ENCODE peak calls at places on chromosomes 4 and X, in six cellular contexts. B, N, I, R, U and Y are unnamed samples.

GRCh38 chr4:114398386-114398785 is 200.2 kb upstream of the UGT8 start:
- DNase-seq in U (no peak), R (no peak), I (no peak), N (no peak), B (no peak), Y (no peak)

GRCh38 chrX:139106111-139106510 is 394.6 kb upstream of the FGF13 start:
- DNase-seq in U (no peak), R (no peak), I (no peak), N (no peak), B (no peak), Y (no peak)

GRCh38 chr4:101019941-101020401 is 327.4 kb downstream of the PPP3CA start:
- DNase-seq in U (no peak), B (peak; percentile 11), R (no peak), N (no peak), I (peak; percentile 90), Y (no peak)

GRCh38 chr4:7124643-7125442 is 57.0 kb upstream of the GRPEL1 start:
- DNase-seq in R (no peak), U (no peak), I (no peak), B (peak; percentile 30), N (no peak), Y (peak; percentile 65)

GRCh38 chr4:40586034-40586433 is 43.6 kb downstream of the RBM47 start:
- DNase-seq in R (no peak), I (no peak), B (no peak), U (no peak), N (no peak), Y (no peak)

GRCh38 chrX:48818866-48819265 is 7.4 kb upstream of the ERAS start:
- DNase-seq in N (no peak), I (no peak), B (no peak), U (no peak), R (no peak), Y (no peak)

GRCh38 chr4:83629945-83630684 is 94.2 kb downstream of the GPAT3 start:
- DNase-seq in U (no peak), N (no peak), R (no peak), I (no peak), B (no peak), Y (no peak)

GRCh38 chrX:67725471-67725870 is 181.7 kb downstream of the AR start:
- DNase-seq in R (no peak), N (no peak), B (no peak), I (no peak), U (no peak), Y (no peak)

GRCh38 chrX:19832186-19832965 is 55.0 kb downstream of the SH3KBP1 start:
- DNase-seq in N (no peak), R (no peak), B (no peak), U (no peak), I (no peak), Y (no peak)

GRCh38 chrX:126551306-126551705 is 1.3 kb downstream of the DCAF12L1 start:
- DNase-seq in N (peak; percentile 43), R (no peak), U (no peak), B (no peak), I (no peak), Y (peak; percentile 14)

GRCh38 chrX:76971393-76972376 is 475.5 kb upstream of the FGF16 start:
- DNase-seq in N (no peak), R (no peak), I (no peak), B (no peak), U (no peak), Y (no peak)

GRCh38 chrX:119692241-119693031 is 532 bp downstream of the SEPTIN6 start:
- DNase-seq in R (no peak), I (no peak), U (no peak), N (peak; percentile 68), B (peak; percentile 37), Y (peak; percentile 27)

GRCh38 chrX:119694601-119695534 is 1.9 kb upstream of the SEPTIN6 start:
- DNase-seq in R (no peak), U (no peak), B (peak; percentile 42), I (no peak), N (no peak), Y (peak; percentile 55)

GRCh38 chrX:119693996-119694451 is 1.1 kb upstream of the SEPTIN6 start:
- DNase-seq in N (no peak), B (no peak), I (no peak), U (no peak), R (peak; percentile 37), Y (peak; percentile 57)

GRCh38 chrX:119690921-119691716 is 1.8 kb downstream of the SEPTIN6 start:
- DNase-seq in N (no peak), B (no peak), U (no peak), R (no peak), I (no peak), Y (peak; percentile 75)

DNA sequence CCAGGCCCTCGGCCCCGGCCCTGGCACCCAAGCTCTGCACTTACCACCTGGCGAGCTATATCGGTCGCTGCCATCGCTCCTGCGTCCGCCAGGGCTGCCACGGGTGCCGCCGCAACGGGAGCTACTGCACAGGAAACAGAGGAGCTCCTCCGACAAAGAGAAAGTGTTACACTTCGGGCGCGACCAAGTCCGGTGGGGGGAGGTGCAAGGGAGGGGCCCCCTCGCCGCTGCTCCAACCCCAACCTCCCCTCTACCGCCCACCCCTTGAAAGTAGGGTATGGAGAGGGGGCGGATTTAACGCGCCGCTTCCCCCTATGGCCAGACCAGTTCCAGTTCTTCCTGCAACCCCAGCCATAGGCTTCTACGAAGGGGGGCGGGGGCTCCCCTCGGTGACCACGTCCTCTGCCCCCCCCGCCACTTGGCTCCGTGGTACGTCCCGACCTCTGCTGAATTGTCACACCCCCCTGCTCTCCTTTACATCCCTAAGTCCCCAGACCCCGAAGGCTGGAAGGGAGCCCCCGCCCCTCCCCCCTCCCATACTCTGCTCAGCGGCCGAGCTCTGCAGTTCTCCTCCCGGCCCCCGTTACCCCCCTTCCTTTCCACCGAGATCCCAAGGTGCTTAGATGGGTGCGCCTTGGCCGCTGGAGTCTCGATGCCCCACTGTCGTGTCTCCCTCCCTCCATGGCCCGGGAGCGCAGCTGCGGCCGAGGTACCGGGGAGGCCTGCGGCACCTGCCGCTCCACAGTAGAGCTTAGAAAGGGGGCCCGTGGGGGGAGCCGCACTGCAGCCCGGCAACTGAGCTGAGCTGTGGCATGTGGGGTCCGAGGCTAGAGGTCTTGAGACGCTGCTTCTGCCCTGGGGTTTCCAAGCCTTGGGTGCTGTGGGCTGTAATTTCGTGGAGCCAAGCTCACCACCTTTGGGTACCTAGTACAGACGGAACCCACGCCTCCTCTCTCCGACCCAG is at the start of gene SEPTIN6:
- DNase-seq in I (peak; percentile 51), R (peak; percentile 80), B (peak; percentile 75), N (peak; percentile 78), U (no peak), Y (peak; percentile 85)
- TF ChIP-seq POLR2A in I (peak; percentile 51), R (no peak), B (peak; percentile 35), N (peak; percentile 65), U (peak; percentile 26), Y (no peak)

GRCh38 chr4:3042226-3042625 is 32.1 kb downstream of the HTT-AS start:
- DNase-seq in U (no peak), I (no peak), R (no peak), B (no peak), N (no peak), Y (no peak)

GRCh38 chr4:3043272-3044020 is 30.9 kb downstream of the HTT-AS start:
- DNase-seq in B (no peak), N (no peak), U (no peak), R (no peak), I (no peak), Y (no peak)

GRCh38 chr4:3040447-3041191 is 33.7 kb downstream of the HTT-AS start:
- DNase-seq in I (no peak), B (no peak), N (no peak), R (no peak), U (no peak), Y (no peak)

GRCh38 chr4:3039706-3040366 is 34.5 kb downstream of the HTT-AS start:
- DNase-seq in U (no peak), N (no peak), B (no peak), I (no peak), R (no peak), Y (no peak)

DNA sequence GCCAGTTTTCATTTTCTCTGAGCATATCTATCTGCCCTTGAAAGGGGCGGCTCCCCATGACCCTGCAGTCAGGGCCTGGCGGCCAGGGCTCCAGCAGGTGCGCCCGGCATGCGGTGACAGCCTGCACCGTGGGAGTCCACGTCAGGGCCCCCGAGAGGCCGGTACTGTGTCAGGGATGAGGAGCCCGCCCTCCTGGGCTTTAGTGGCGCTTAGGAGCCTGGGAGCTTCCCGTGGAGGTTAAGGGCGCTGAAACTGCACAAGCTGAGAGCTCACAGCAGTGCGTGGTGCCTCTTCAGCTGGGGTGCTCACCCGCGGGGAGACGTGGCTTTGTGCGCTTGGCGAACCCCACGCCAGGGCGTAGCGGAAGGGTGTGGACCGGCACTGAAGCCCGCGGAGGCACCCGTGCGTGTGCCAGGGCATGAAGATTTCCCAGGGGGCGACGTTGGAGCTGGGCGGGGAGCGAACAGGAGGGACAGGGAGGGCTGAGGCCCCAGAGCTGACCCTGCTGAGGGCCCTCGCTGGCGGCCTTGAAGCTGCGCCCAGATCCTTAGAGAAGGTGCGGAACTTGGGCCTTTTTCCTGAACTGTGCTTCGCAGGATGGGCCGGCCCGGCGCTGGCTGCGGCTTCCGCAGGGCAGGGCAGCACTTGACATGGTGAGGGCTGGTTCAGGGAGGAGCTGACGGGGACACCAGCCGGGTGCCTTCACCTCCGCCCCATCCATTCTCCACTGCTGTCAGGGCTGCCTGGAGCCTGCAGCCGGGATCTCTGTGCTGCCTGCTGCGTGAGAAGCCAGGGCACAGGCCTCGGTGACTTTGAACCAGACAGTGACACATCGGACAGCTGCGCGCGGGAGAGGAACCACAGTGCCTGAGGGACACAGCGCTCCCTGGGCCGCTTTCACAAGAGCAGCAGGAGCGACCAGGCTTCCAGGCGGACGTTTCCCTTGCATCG is 32.9 kb downstream of the HTT-AS start:
- DNase-seq in N (peak; percentile 81), U (no peak), I (no peak), B (no peak), R (peak; percentile 78), Y (peak; percentile 62)
- TF ChIP-seq CTCF in N (no peak), U (no peak), I (no peak), B (no peak), R (no peak), Y (no peak)

DNA sequence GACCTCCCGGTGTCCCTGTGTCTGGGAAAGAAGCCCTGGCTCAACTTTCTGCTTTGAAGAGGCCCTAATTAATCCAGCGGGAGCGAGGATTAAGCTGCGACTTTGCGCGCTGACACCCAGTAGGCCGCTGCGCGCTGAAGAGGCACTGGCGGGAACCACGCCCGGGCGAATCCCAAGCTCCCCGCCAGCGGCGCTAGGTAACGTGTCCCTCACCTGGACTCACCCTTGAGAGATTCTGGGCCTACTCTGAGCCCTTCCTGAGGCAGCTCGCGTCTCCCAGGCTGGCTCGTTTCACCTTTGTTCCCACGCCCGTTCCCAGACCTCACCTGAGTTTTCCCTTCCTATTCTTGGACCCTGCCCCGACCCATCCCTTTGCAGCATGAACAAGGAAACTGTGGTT is 616 bp upstream of the KLHL34 start:
- DNase-seq in B (no peak), U (no peak), I (no peak), R (no peak), N (peak; percentile 54), Y (no peak)
- TF ChIP-seq POLR2A in B (no peak), U (no peak), I (no peak), R (no peak), N (no peak), Y (no peak)

GRCh38 chr4:189804884-189805283 is 135.8 kb upstream of the FRG1 start:
- DNase-seq in U (no peak), B (no peak), N (no peak), I (no peak), R (no peak), Y (no peak)

GRCh38 chr4:189800545-189801088 is 140.1 kb upstream of the FRG1 start:
- DNase-seq in U (no peak), N (no peak), R (no peak), I (no peak), B (no peak), Y (no peak)

GRCh38 chr4:189806506-189806905 is 134.2 kb upstream of the FRG1 start:
- DNase-seq in R (no peak), I (no peak), U (no peak), N (no peak), B (no peak), Y (peak; percentile 65)

GRCh38 chr4:189807031-189807430 is 133.6 kb upstream of the FRG1 start:
- DNase-seq in R (no peak), U (no peak), I (no peak), B (no peak), N (no peak), Y (no peak)

GRCh38 chr4:189802884-189803283 is 137.8 kb upstream of the FRG1 start:
- DNase-seq in U (no peak), B (no peak), N (no peak), R (no peak), I (no peak), Y (peak; percentile 36)
- TF ChIP-seq CTCF in U (no peak), B (no peak), N (no peak), R (no peak), I (peak; percentile 56), Y (peak; percentile 33)